ENCODE peak calls at places on chromosomes 12 and 14, in eight cellular contexts. Y is transverse colon, Q is ovary, N is A549, A is body of pancreas, M is uterus, L is tibial nerve, B is adrenal gland. U is an unnamed sample.

GRCh38 chr12:101001669-101002068 is 207.1 kb downstream of the ANO4 start:
- DNase-seq in Y (no peak), Q (no peak), N (no peak), A (no peak), M (no peak), L (no peak), B (no peak), U (no peak)

GRCh38 chr12:127516467-127516866 is 750.5 kb upstream of the TMEM132C start:
- DNase-seq in Y (no peak), Q (no peak), N (no peak), A (no peak), M (no peak), L (no peak), B (no peak), U (no peak)

GRCh38 chr14:103188691-103189480 is 65.6 kb downstream of the TNFAIP2 start:
- DNase-seq in Y (peak), Q (peak), N (peak), A (peak), M (peak), L (no peak), B (peak), U (peak)

GRCh38 chr14:101499080-101499479 is 62.2 kb upstream of the DIO3 start:
- DNase-seq in Y (no peak), Q (peak), N (no peak), A (peak), M (peak), L (no peak), B (peak), U (peak)

GRCh38 chr14:69886843-69887242 is 7.6 kb downstream of the SMOC1 start:
- DNase-seq in Y (no peak), Q (no peak), N (no peak), A (no peak), M (no peak), L (no peak), B (no peak), U (no peak)

GRCh38 chr14:96138241-96138640 is 66.4 kb upstream of the BDKRB2 start:
- DNase-seq in Y (no peak), Q (no peak), N (no peak), A (no peak), M (no peak), L (no peak), B (no peak), U (no peak)

GRCh38 chr14:36423430-36423829 is 96.6 kb downstream of the NKX2-1 start:
- DNase-seq in Y (no peak), Q (no peak), N (no peak), A (no peak), M (no peak), L (no peak), B (no peak), U (no peak)

GRCh38 chr14:31572955-31573354 is 11.8 kb downstream of the NUBPL start:
- DNase-seq in Y (no peak), Q (no peak), N (peak), A (no peak), M (no peak), L (no peak), B (no peak), U (no peak)

GRCh38 chr12:32235251-32235650 is 128.6 kb downstream of the BICD1 start:
- DNase-seq in Y (no peak), Q (no peak), N (no peak), A (no peak), M (no peak), L (no peak), B (no peak), U (no peak)

DNA sequence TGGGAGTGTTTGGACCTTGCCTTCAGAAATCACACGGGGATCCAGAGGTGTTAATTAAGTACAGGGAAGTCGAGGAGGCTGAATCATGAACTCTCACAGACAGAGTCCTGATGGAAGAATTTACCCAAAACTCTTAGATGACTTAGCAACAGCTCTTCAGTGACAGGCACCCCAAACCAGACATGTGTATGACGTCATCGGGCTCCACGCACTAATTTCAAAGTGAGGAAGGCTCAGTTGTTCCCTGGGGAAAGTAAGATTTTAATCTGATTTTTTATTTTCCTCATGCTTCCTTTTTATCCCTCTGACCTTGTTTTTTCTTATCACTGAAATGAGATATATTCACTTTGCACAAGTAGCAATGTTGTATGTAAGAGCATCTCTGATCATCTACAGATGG is 1363.5 kb downstream of the AACS start:
- DNase-seq in Y (no peak), Q (no peak), N (no peak), A (no peak), M (no peak), L (no peak), B (no peak), U (no peak)
- TF ChIP-seq POLR2A in Y (no peak), Q (no peak), N (no peak), A (no peak), M (no peak), L (no peak), B (no peak), U (no peak)

GRCh38 chr12:11893998-11894397 is 176.7 kb upstream of the BCL2L14 start:
- DNase-seq in Y (no peak), Q (no peak), N (no peak), A (no peak), M (no peak), L (no peak), B (no peak), U (no peak)

GRCh38 chr12:11892065-11892391 is 178.7 kb upstream of the BCL2L14 start:
- DNase-seq in Y (no peak), Q (no peak), N (peak), A (no peak), M (no peak), L (no peak), B (no peak), U (no peak)

GRCh38 chr12:11894890-11895289 is 175.8 kb upstream of the BCL2L14 start:
- DNase-seq in Y (no peak), Q (no peak), N (no peak), A (no peak), M (no peak), L (no peak), B (no peak), U (no peak)

GRCh38 chr12:11888029-11888428 is 182.7 kb upstream of the BCL2L14 start:
- DNase-seq in Y (no peak), Q (no peak), N (no peak), A (no peak), M (no peak), L (no peak), B (no peak), U (no peak)

GRCh38 chr12:11891350-11892064 is 179.2 kb upstream of the BCL2L14 start:
- DNase-seq in Y (no peak), Q (peak), N (no peak), A (no peak), M (no peak), L (no peak), B (no peak), U (peak)
- H3K4me3 ChIP-seq in Y (no peak), Q (no peak), N (no peak), A (no peak), M (no peak), L (no peak), B (no peak), U (no peak)

GRCh38 chr14:100296106-100296651 is 10.1 kb downstream of the SLC25A29 start:
- DNase-seq in Y (no peak), Q (no peak), N (no peak), A (no peak), M (peak), L (no peak), B (no peak), U (no peak)

GRCh38 chr14:100297320-100298300 is 8.6 kb downstream of the SLC25A29 start:
- DNase-seq in Y (peak), Q (peak), N (no peak), A (peak), M (peak), L (peak), B (peak), U (peak)

GRCh38 chr14:100299238-100299560 is 7.0 kb downstream of the SLC25A29 start:
- DNase-seq in Y (no peak), Q (no peak), N (no peak), A (no peak), M (no peak), L (no peak), B (no peak), U (no peak)

GRCh38 chr14:100295376-100296105 is 10.7 kb downstream of the SLC25A29 start:
- DNase-seq in Y (no peak), Q (no peak), N (no peak), A (no peak), M (peak), L (no peak), B (peak), U (no peak)

DNA sequence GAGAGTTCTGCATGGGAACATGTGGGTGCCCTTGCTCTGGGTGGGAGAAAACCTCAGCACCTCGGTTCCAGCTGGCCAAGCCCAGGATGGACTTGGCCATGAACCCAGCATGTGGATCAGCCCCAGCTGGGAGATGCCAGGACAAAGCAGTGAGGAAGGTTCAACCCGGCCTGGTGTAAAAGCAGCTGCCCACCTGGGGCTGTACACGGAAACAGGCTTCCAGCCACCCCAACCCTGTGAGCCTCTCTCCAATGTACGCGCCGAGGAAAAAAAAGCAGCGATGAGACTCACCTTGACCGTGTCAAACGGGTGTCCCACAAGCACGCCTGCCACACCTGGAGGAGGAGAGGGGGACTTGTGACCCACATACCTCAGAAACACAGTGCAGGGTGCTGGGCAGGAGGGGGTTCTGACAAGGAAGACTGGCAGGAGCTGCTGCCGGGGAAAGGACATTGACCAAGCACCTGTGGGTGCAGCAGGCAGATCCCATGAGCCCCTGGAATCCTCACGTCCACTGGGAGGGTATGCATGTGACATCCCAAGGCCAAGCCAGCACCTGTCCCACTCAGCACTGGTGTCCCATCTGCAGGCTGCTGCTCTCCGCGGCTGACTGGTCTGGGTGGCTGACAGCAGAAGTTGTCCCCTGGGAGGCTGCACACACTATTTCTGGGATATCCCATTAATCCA is 7.5 kb downstream of the SLC25A29 start:
- DNase-seq in Y (no peak), Q (no peak), N (no peak), A (no peak), M (no peak), L (no peak), B (no peak), U (no peak)
- H3K27ac ChIP-seq in Y (peak), Q (peak), N (no peak), A (no peak), M (no peak), L (peak), B (peak), U (no peak)

DNA sequence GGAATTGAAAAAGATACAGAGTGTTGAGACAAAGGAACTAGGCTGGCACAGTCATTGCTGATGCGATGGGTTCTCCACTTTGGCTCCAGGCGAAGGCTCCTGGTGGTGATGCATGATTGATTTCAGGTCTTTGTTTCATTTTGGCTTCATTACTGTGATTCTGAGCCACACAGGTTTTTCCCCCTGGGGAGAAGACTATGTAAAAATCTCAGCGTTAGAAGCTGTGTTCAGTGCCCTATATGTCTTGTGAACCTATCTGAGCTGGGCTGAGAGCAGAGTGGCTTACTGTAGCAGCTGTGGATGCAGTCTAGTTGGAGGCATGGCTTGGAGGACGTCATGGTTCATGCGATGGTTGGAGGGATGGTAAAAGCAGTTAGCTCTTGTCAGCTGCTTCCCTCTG is 54.0 kb downstream of the GPATCH2L start:
- DNase-seq in Y (no peak), Q (no peak), N (no peak), A (no peak), M (no peak), L (no peak), B (no peak), U (no peak)
- TF ChIP-seq POLR2A in Y (no peak), Q (no peak), N (no peak), A (no peak), M (no peak), L (no peak), B (no peak), U (no peak)

GRCh38 chr12:2384029-2384386 is 331.2 kb downstream of the CACNA1C start:
- DNase-seq in Y (peak), Q (no peak), N (no peak), A (no peak), M (no peak), L (peak), B (no peak), U (no peak)

GRCh38 chr12:2385529-2385928 is 332.7 kb downstream of the CACNA1C start:
- DNase-seq in Y (no peak), Q (no peak), N (no peak), A (no peak), M (no peak), L (no peak), B (no peak), U (no peak)

GRCh38 chr12:2383276-2384028 is 330.7 kb downstream of the CACNA1C start:
- DNase-seq in Y (no peak), Q (no peak), N (no peak), A (no peak), M (no peak), L (no peak), B (peak), U (no peak)

GRCh38 chr12:2386566-2386965 is 333.8 kb downstream of the CACNA1C start:
- DNase-seq in Y (no peak), Q (no peak), N (no peak), A (no peak), M (no peak), L (no peak), B (no peak), U (no peak)

DNA sequence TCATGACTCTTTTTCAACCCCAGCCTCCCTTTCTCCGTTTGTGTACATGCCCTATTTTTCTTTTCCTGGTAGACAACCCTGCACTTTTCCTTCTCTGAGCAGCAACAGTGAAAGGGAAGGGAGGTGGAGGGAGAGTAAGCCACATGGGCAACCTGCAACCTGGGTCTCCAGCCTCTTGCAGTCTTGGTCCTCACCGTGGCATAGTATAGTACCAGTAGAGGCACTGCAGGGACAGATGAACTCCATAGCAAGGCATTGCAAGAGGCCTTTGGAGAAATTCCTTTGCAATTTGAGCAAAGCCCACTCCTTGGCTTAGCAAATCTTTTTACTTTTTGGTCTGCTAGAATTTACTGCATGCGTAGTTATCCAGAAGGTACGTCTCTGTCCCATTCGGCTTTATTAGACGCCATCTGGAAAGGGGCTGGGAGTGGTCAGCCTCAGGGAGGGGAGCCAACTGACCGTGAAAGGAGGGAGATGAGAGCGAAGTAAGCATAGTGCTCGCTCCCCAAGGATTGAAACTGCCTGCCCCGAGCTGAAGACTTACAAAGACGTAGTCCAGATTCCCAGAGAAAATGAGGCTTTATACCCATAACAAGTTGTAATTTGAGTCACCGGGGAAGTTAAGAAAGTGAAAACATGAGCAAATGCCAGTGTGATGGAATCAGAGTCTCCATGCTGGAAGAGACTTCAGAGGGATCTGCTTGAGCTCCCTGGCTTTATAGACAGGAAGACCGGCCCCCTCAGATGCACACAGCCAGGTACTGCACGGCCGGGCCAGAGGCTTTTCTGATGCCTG is 331.9 kb downstream of the CACNA1C start:
- DNase-seq in Y (no peak), Q (no peak), N (no peak), A (no peak), M (peak), L (peak), B (no peak), U (no peak)
- H3K4me3 ChIP-seq in Y (no peak), Q (peak), N (no peak), A (no peak), M (no peak), L (no peak), B (no peak), U (no peak)

DNA sequence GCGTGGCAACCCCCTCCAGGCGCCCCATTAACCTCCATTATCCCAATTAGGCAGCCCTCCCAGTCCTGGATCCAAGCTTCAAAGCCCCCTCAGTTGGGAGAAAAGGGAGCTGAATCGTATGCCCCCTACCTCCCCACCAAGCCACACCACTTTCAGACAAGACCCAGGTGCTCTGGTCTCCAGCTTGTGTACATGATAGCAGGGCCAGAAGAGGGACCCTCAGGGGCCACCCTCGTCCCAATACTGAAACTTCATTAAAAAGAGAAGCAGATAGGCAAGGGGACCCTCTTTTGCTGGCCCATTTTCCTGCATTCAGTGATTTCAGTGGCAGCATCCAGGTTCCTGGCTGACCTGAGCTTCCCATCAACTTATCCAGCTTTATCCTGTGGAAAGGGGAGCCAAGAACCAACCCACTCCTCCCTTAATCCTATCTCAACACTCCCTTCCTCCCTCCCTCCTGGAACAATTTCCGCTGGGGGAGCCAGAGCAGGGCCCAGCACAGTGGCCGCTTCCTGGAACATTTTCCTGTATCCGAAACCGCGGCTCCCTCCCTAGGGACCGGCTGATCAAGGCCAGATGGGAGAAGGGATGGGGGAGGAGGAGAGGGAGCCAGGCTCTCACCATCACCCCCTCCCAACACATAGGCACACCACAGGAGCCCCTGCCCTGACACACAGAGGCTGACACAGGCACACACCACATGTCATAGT is 9.5 kb upstream of the SP7 start:
- DNase-seq in Y (no peak), Q (peak), N (no peak), A (peak), M (peak), L (no peak), B (no peak), U (no peak)
- H3K27ac ChIP-seq in Y (peak), Q (peak), N (peak), A (peak), M (peak), L (peak), B (peak), U (no peak)

GRCh38 chr14:85087201-85087600 is 442.7 kb upstream of the FLRT2 start:
- DNase-seq in Y (no peak), Q (no peak), N (no peak), A (no peak), M (no peak), L (no peak), B (no peak), U (no peak)
- TF ChIP-seq POLR2A in Y (no peak), Q (no peak), N (no peak), A (no peak), M (no peak), L (no peak), B (no peak), U (no peak)

GRCh38 chr12:129900306-129900705 is 3.5 kb downstream of the TMEM132D start:
- DNase-seq in Y (no peak), Q (no peak), N (no peak), A (no peak), M (no peak), L (no peak), B (no peak), U (no peak)

GRCh38 chr12:129902371-129903091 is 1.3 kb downstream of the TMEM132D start:
- DNase-seq in Y (no peak), Q (no peak), N (no peak), A (no peak), M (no peak), L (no peak), B (no peak), U (no peak)

GRCh38 chr12:129903956-129904769 is at the start of gene TMEM132D:
- DNase-seq in Y (no peak), Q (no peak), N (no peak), A (no peak), M (no peak), L (no peak), B (no peak), U (peak)

GRCh38 chr12:129903092-129903945 is 506 bp downstream of the TMEM132D start:
- DNase-seq in Y (no peak), Q (no peak), N (no peak), A (no peak), M (no peak), L (no peak), B (no peak), U (no peak)

DNA sequence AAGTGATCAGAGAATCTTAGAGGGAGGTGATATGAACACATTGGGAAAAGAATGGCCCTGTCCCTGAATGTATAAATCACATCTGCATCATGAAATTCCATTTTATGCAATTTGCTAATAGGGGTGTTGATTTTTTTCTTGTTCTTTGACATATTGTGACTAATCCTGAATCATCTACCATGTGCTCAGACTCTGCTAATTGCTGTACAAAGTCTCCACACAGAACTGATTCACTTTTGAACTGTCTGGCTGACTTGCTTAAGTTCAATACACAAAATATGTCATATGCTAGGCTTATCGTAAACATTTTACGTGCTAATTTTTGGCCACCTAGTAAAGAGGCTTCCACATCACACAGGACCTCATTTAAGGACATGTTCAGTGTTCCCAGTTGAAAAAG is 2.6 kb downstream of the TMEM132D start:
- DNase-seq in Y (no peak), Q (no peak), N (no peak), A (no peak), M (no peak), L (no peak), B (no peak), U (no peak)
- H3K4me3 ChIP-seq in Y (no peak), Q (no peak), N (no peak), A (no peak), M (no peak), L (no peak), B (no peak), U (no peak)